ENCODE peak calls at places on chromosomes 13 and 19, in four cellular contexts. C is keratinocyte, N is K562, A is IMR-90. O is an unnamed sample. For H3K9me3, H3K4me1 and H3K9me1, the result is how much of the 10 kb centered on the place peaks cover.

GRCh38 chr13:52652980-52653303 is 306 bp downstream of the SUGT1 start:
- DNase-seq in C (no peak), N (no peak), A (no peak), O (no peak)

GRCh38 chr19:43532571-43532961 is 422 bp upstream of the ZNF575 start:
- DNase-seq in C (no peak), N (no peak), A (no peak), O (no peak)

GRCh38 chr13:30752201-30752797 is 17.0 kb downstream of the ALOX5AP start:
- DNase-seq in C (no peak), N (no peak), A (peak), O (no peak)

GRCh38 chr13:53098455-53098854 is 69.8 kb downstream of the OLFM4 start:
- DNase-seq in C (no peak), N (no peak), A (no peak), O (no peak)

GRCh38 chr13:98289339-98289935 is 112.4 kb upstream of the RNF113B start:
- DNase-seq in C (no peak), N (no peak), A (no peak), O (no peak)

GRCh38 chr19:11238781-11239376 is 540 bp upstream of the ANGPTL8 start:
- DNase-seq in C (no peak), N (no peak), A (no peak), O (no peak)

GRCh38 chr19:50790898-50791562 is 815 bp downstream of the ACP4 start:
- DNase-seq in C (no peak), N (no peak), A (no peak), O (no peak)

GRCh38 chr13:48146122-48146521 is 51.2 kb upstream of the MED4 start:
- DNase-seq in C (no peak), N (no peak), A (no peak), O (no peak)

GRCh38 chr13:112240076-112240475 is 136.1 kb upstream of the SPACA7 start:
- DNase-seq in C (no peak), N (no peak), A (no peak), O (no peak)

GRCh38 chr13:47332149-47332548 is 435.3 kb upstream of the HTR2A start:
- DNase-seq in C (no peak), N (no peak), A (peak), O (no peak)

GRCh38 chr13:26558074-26558805 is 757 bp downstream of the WASF3 start:
- DNase-seq in C (no peak), N (no peak), A (peak), O (peak)

GRCh38 chr13:79612604-79613003 is 131.6 kb downstream of the NDFIP2 start:
- DNase-seq in C (no peak), N (no peak), A (no peak), O (no peak)

GRCh38 chr13:59356607-59357006 is 807.1 kb downstream of the DIAPH3 start:
- DNase-seq in C (no peak), N (peak), A (peak), O (peak)

GRCh38 chr19:34173145-34173956 is 1.0 kb downstream of the LSM14A start:
- DNase-seq in C (no peak), N (peak), A (peak), O (peak)

GRCh38 chr19:8145969-8146368 is 3.4 kb downstream of the FBN3 start:
- DNase-seq in C (no peak), N (peak), A (no peak), O (no peak)

GRCh38 chr19:50477751-50478515 is 1.3 kb upstream of the GARIN5A start:
- DNase-seq in C (no peak), N (no peak), A (no peak), O (no peak)

GRCh38 chr19:2695288-2695866 is 7.1 kb downstream of the GNG7 start:
- DNase-seq in C (no peak), N (no peak), A (no peak), O (peak)

GRCh38 chr19:41324231-41324702 is 14.3 kb downstream of the CCDC97 start:
- DNase-seq in C (no peak), N (peak), A (no peak), O (no peak)

GRCh38 chr13:46340631-46341111 is 46.4 kb downstream of the RUBCNL start:
- DNase-seq in C (no peak), N (no peak), A (no peak), O (no peak)

GRCh38 chr13:39821977-39822376 is 166.5 kb downstream of the COG6 start:
- DNase-seq in C (no peak), N (no peak), A (no peak), O (no peak)

GRCh38 chr13:27201661-27202060 is 30.1 kb upstream of the USP12 start:
- DNase-seq in C (no peak), N (no peak), A (peak), O (no peak)

GRCh38 chr19:9865732-9866627 is 30.9 kb downstream of the PIN1 start:
- DNase-seq in C (no peak), N (no peak), A (no peak), O (no peak)

GRCh38 chr19:3094638-3095374 is 644 bp downstream of the GNA11 start:
- DNase-seq in C (no peak), N (peak), A (peak), O (no peak)

GRCh38 chr19:51407631-51408131 is 9.8 kb downstream of the SIGLEC10 start:
- DNase-seq in C (no peak), N (peak), A (peak), O (peak)

DNA sequence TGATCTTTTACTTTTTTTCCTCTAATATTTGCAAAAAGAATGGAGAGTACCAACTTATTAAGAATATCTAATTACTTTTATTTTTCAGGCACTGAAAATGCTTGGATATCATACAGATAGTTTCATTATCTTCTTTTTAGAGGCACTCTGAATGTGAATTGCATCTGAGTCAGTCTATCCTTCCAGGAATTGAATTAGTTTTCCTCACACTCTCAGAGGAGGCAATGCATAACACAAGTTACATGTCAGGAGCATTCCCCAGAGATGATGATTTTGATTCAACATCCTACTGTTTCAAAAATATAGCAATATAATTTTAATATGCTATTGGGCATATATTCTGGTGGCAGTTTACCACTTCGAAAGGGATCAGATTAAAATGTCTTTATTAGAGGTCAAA is 1315.4 kb downstream of the PCDH9 start:
- DNase-seq in C (no peak), N (no peak), A (peak), O (peak)
- H3K9me3 ChIP-seq in C (under half), N (under half), A (under half), O (under half)

GRCh38 chr19:32688315-32688714 is 3.3 kb upstream of the NUDT19 start:
- DNase-seq in C (no peak), N (peak), A (peak), O (no peak)
- H3K4me1 ChIP-seq in C (under half), N (under half), A (under half), O (under half)

GRCh38 chr19:48154003-48154402 is 16.1 kb downstream of the LIG1 start:
- DNase-seq in C (no peak), N (no peak), A (peak), O (peak)

GRCh38 chr19:48145596-48146254 is 24.4 kb downstream of the LIG1 start:
- DNase-seq in C (no peak), N (no peak), A (no peak), O (peak)

GRCh38 chr19:48147597-48148175 is 22.5 kb downstream of the LIG1 start:
- DNase-seq in C (no peak), N (no peak), A (no peak), O (no peak)

GRCh38 chr19:48152552-48152951 is 17.6 kb downstream of the LIG1 start:
- DNase-seq in C (no peak), N (peak), A (peak), O (peak)

DNA sequence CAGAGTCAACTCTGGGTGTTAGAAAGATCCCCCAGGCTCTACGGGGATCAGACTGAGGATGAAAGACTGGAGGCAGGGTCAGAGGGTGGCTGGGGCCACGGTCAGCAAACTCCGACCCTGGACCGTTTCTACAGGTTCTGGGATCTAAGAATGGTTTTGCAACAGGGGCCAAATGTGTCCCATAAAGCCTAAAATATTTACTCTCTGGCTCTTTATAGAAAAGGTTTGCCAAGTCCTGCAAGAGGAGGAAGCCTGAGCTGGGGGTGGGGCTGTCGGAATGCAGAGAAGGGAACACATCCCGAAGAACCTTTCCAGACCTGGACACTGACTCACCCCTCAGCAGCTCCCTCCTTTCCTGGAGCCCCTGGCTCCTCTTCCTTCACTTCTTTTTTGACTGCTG is 20.7 kb downstream of the LIG1 start:
- DNase-seq in C (no peak), N (no peak), A (no peak), O (no peak)
- H3K9me1 ChIP-seq in C (under half), N (under half), A (under half), O (under half)

GRCh38 chr19:12255372-12255771 is 39.3 kb downstream of the ZNF44 start:
- DNase-seq in C (no peak), N (no peak), A (no peak), O (no peak)
- H3K9me3 ChIP-seq in C (under half), N (under half), A (under half), O (under half)

DNA sequence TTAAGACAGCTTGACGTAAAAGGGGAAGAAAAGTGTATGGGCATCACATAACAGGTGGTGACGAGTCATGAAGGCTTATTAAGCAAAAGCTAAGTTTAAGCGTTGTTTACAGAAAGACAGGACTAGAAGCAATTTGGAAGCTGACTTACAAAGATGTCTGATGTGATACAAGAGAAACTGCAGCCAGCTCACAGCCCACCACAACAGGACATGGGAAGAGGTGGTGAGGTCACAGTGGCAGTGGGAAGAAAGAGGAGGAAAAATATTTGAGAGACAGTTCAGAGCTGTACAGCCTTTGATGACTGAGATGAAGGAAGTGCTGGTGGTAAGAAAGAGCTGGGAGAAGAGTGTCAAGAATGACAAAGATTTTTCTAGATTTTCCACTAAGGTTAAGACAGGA is 181.5 kb downstream of the KLF12 start:
- DNase-seq in C (no peak), N (no peak), A (peak), O (no peak)
- H3K4me1 ChIP-seq in C (under half), N (under half), A (under half), O (under half)

GRCh38 chr13:50149143-50149703 is 134.0 kb downstream of the KCNRG start:
- DNase-seq in C (no peak), N (no peak), A (no peak), O (no peak)
- H3K9me1 ChIP-seq in C (under half), N (under half), A (under half), O (under half)

GRCh38 chr19:24140099-24140498 is 53.1 kb downstream of the ZNF254 start:
- DNase-seq in C (no peak), N (peak), A (peak), O (peak)
- H3K9me3 ChIP-seq in C (under half), N (under half), A (under half), O (under half)

GRCh38 chr19:45173816-45174215 is 4.2 kb downstream of the TRAPPC6A start:
- DNase-seq in C (no peak), N (no peak), A (peak), O (no peak)
- H3K4me1 ChIP-seq in C (under half), N (under half), A (under half), O (under half)

O was measured in endothelial cell of umbilical vein.